ENCODE peak calls at places on chromosomes 12 and 14, in four cellular contexts. P, O, Z and K are unnamed samples.

GRCh38 chr14:100131181-100131580 is 28.3 kb downstream of the DEGS2 start:
- DNase-seq in P (no peak), O (no peak), Z (no peak), K (no peak)

GRCh38 chr12:111438501-111438900 is 32.8 kb downstream of the SH2B3 start:
- DNase-seq in P (no peak), O (peak), Z (peak), K (no peak)

GRCh38 chr12:113135178-113136127 is at the start of gene RASAL1:
- DNase-seq in P (peak), O (peak), Z (no peak), K (no peak)

GRCh38 chr12:49093746-49094103 is 876 bp downstream of the DHH start:
- DNase-seq in P (no peak), O (no peak), Z (no peak), K (no peak)

GRCh38 chr12:123388948-123389559 is 5.1 kb downstream of the KMT5A start:
- DNase-seq in P (no peak), O (peak), Z (no peak), K (no peak)

GRCh38 chr14:99803803-99804202 is 10.6 kb downstream of the EML1 start:
- DNase-seq in P (no peak), O (no peak), Z (no peak), K (no peak)

GRCh38 chr12:58314610-58315009 is 373.2 kb downstream of the ATP23 start:
- DNase-seq in P (no peak), O (no peak), Z (no peak), K (peak)

GRCh38 chr12:105083041-105083440 is 1.2 kb downstream of the ALDH1L2 start:
- DNase-seq in P (no peak), O (no peak), Z (no peak), K (no peak)

GRCh38 chr12:57248934-57249742 is 1.8 kb downstream of the STAC3 start:
- DNase-seq in P (no peak), O (no peak), Z (no peak), K (no peak)